ENCODE peak calls at places on chromosomes 13 and 19, in six cellular contexts. H is thoracic aorta, P is fibroblast of pulmonary artery, E is neural progenitor cell, K is ovary, W is AG10803. S is an unnamed sample.

GRCh38 chr13:33230178-33230881 is 55.2 kb downstream of the STARD13 start:
- DNase-seq in H (no peak), P (peak; percentile 74), E (no peak), K (no peak), W (peak; percentile 61), S (peak; percentile 64)

GRCh38 chr19:37329686-37330085 is 41.2 kb upstream of the ZNF527 start:
- DNase-seq in H (no peak), P (peak; percentile 14), E (peak; percentile 25), K (no peak), W (no peak), S (no peak)

GRCh38 chr13:44117351-44117750 is 237.6 kb downstream of the LACC1 start:
- DNase-seq in H (no peak), P (peak; percentile 24), E (no peak), K (no peak), W (peak; percentile 24), S (peak; percentile 44)

GRCh38 chr13:50599046-50599445 is 244.4 kb downstream of the DLEU7 start:
- DNase-seq in H (no peak), P (no peak), E (no peak), K (no peak), W (no peak), S (no peak)

GRCh38 chr19:916645-917322 is 349 bp upstream of the KISS1R start:
- DNase-seq in H (no peak), P (no peak), E (peak; percentile 71), K (no peak), W (no peak), S (no peak)

GRCh38 chr19:17997969-17998826 is 9.8 kb upstream of the ARRDC2 start:
- DNase-seq in H (no peak), P (no peak), E (peak; percentile 43), K (no peak), W (no peak), S (peak; percentile 44)

GRCh38 chr19:17615889-17616685 is 60.6 kb downstream of the COLGALT1 start:
- DNase-seq in H (no peak), P (no peak), E (peak; percentile 30), K (no peak), W (no peak), S (no peak)

GRCh38 chr13:111328111-111328802 is 7.8 kb downstream of the TEX29 start:
- DNase-seq in H (no peak), P (no peak), E (no peak), K (no peak), W (no peak), S (no peak)

GRCh38 chr13:81493144-81493543 is 1152.2 kb upstream of the SPRY2 start:
- DNase-seq in H (no peak), P (no peak), E (no peak), K (no peak), W (no peak), S (no peak)

GRCh38 chr13:39035799-39036198 is 2.1 kb downstream of the PROSER1 start:
- DNase-seq in H (no peak), P (no peak), E (no peak), K (no peak), W (no peak), S (no peak)

GRCh38 chr13:62829476-62829875 is 1413.8 kb upstream of the PCDH20 start:
- DNase-seq in H (no peak), P (no peak), E (no peak), K (no peak), W (no peak), S (no peak)

GRCh38 chr13:67303661-67304333 is 73.7 kb upstream of the PCDH9 start:
- DNase-seq in H (no peak), P (no peak), E (no peak), K (no peak), W (no peak), S (no peak)

GRCh38 chr19:1945899-1946298 is 4.9 kb downstream of the CSNK1G2 start:
- DNase-seq in H (no peak), P (peak; percentile 25), E (peak; percentile 84), K (no peak), W (peak; percentile 33), S (no peak)

GRCh38 chr19:29499261-29499920 is 26.4 kb upstream of the VSTM2B start:
- DNase-seq in H (no peak), P (no peak), E (no peak), K (no peak), W (no peak), S (no peak)

GRCh38 chr13:79995334-79995733 is 345.6 kb downstream of the SPRY2 start:
- DNase-seq in H (no peak), P (peak; percentile 61), E (no peak), K (no peak), W (peak; percentile 81), S (peak; percentile 74)

GRCh38 chr19:13839938-13840750 is 36.8 kb upstream of the NANOS3 start:
- DNase-seq in H (no peak), P (no peak), E (no peak), K (peak; percentile 46), W (peak; percentile 61), S (peak; percentile 34)

GRCh38 chr19:39845621-39846175 is 481 bp downstream of the FBL start:
- DNase-seq in H (no peak), P (no peak), E (peak; percentile 61), K (no peak), W (peak; percentile 15), S (peak; percentile 22)

GRCh38 chr13:69092615-69093322 is 1014.9 kb upstream of the ATXN8OS start:
- DNase-seq in H (no peak), P (no peak), E (peak; percentile 12), K (no peak), W (no peak), S (no peak)

GRCh38 chr13:75271851-75272250 is 210.1 kb downstream of the TBC1D4 start:
- DNase-seq in H (no peak), P (peak; percentile 6), E (no peak), K (no peak), W (peak; percentile 60), S (peak; percentile 4)

GRCh38 chr13:110471833-110472162 is 89.7 kb downstream of the RAB20 start:
- DNase-seq in H (no peak), P (peak; percentile 56), E (no peak), K (no peak), W (no peak), S (no peak)

DNA sequence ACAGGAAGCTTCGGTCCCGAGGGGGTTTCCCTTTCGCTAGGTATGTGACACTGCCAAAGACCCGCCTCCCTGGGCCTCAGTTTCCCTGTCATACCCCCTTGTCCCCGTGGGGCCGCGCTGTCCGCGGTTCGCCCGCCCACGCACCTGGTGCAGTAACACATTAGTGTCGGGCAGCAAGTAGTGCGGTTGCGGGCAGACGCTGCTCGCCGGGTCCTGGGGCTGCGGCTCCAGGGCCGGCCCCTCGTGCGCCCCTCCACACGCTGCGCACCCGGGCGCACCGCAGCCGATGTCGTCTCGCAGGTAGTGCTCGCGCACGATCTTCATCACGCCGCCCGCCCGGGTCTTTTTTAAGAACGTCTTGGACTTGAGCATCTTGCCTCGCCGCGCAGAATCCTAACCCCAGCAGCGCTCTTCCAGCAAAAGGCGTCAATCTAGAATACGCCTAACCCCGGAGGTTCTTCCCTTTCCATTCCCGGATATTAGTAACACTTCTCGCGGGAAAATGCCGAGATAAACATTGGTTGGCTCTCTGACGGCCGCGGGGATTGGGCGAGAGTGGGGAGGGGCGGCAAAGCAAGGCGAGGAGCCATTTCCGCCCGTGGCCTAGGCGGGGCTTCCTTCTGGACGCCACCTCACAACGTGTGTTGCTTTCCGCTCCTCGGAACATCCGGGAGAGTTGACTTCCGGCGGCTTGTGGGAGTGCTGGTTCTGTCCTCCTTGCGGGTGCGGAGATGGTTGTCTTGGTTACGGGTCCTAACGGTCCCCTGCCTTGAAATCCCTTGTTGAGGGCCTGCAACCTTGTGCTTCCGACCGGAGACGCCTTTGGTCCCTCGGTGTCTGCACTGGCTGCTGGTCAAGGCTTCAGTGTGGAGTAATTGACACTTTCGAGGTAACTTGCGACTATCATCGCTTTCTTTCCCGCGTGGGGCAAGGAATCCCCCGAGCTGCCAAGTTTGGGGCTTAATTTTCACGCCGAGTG is at the start of the genes DIS3 and PIBF1:
- DNase-seq in H (peak; percentile 92), P (peak; percentile 99), E (peak; percentile 98), K (peak; percentile 95), W (peak; percentile 97), S (peak; percentile 97)
- TF ChIP-seq CTCF in H (no peak), P (no peak), E (no peak), K (no peak), W (peak; percentile 6), S (no peak)

DNA sequence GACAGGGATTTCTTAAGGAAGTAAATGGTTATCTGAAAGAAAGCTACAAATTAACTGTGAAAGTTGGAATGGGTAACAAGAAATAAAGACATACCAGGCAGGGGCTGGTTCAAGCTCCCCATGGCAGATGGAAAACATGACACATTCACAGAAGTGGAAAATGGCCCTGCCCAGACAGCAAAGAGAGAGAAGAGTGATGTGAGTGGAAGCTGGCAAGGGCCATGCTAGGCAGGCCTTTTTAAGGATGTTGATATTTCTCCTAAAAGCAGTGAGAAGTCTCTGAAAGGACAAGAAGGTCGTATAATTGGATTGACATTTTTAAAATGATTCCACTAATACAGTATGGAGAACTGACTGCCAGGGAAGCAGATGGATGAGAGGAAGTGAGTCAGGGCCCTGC is 3.3 kb upstream of the FFAR2 start:
- DNase-seq in H (no peak), P (no peak), E (no peak), K (no peak), W (no peak), S (no peak)
- H3K4me3 ChIP-seq in H (no peak overlapping the region), P (no peak overlapping the region), E (no peak overlapping the region), K (no peak overlapping the region), W (no peak overlapping the region), S (no peak overlapping the region)

GRCh38 chr13:91805605-91806004 is 407.2 kb downstream of the GPC5 start:
- DNase-seq in H (no peak), P (peak; percentile 3), E (no peak), K (no peak), W (no peak), S (no peak)
- TF ChIP-seq CTCF in H (no peak), P (peak; percentile 13), E (peak; percentile 29), K (no peak), W (no peak), S (no peak)

GRCh38 chr19:41997851-41998229 is 3.8 kb upstream of the ATP1A3 start:
- DNase-seq in H (no peak), P (no peak), E (no peak), K (no peak), W (no peak), S (no peak)

GRCh38 chr19:41998246-41999020 is 4.4 kb upstream of the ATP1A3 start:
- DNase-seq in H (no peak), P (peak; percentile 29), E (peak; percentile 92), K (no peak), W (peak; percentile 42), S (peak; percentile 27)

GRCh38 chr19:41995959-41996797 is 2.1 kb upstream of the ATP1A3 start:
- DNase-seq in H (no peak), P (no peak), E (peak; percentile 92), K (no peak), W (no peak), S (no peak)

GRCh38 chr19:41999071-41999877 is 5.2 kb upstream of the ATP1A3 start:
- DNase-seq in H (no peak), P (no peak), E (peak; percentile 76), K (no peak), W (no peak), S (no peak)

DNA sequence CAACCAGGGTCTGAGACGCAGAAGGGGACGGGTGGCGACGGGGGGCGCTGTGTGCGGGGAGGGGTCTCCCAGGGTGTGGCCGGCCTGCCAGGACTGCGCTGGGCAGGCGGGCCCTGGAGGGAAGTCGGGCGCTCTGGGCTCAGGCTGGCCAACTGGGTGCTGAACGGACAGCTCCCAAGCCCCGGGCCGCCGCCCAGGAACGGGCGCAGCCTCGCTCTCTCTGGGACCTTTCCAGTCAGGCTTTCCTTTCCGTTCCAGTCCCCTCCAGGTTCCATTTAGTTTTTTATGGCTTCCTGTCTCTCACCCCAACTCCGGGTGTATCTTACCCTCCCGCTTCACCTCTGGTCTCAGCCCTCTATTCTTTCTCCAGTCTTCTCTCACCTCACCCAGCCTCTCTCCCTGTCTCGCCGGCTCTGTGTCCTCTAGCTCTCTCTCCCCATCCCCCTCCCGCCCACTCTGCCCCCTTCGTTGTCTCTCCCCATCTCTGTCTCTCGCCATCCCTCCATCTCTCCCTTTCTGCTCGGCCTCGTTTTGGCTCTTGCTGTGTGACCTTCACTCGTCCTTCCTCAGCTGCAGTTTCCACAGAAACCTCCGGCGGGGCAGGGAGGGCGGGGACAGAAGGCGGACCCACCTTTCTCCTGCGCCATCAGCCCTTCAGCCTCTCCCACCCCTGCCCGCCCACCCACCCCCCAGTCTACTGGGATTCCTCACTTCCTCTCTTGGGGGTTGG is 3.3 kb upstream of the ATP1A3 start:
- DNase-seq in H (no peak), P (peak; percentile 48), E (peak; percentile 90), K (no peak), W (peak; percentile 17), S (peak; percentile 38)
- H3K4me3 ChIP-seq in H (no peak overlapping the region), P (no peak overlapping the region), E (no peak overlapping the region), K (no peak overlapping the region), W (no peak overlapping the region), S (no peak overlapping the region)